ENCODE peak calls at places on chromosomes 1 and 21, in ten cellular contexts. V, A, T, Y, W, J, P, L, C and Z are unnamed samples.

GRCh38 chr1:41417335-41417682 is 56.1 kb downstream of the FOXO6 start:
- DNase-seq in L (no peak), C (no peak), Y (no peak), W (no peak), J (no peak), P (no peak), T (no peak), A (no peak), V (no peak), Z (no peak)

GRCh38 chr1:25432364-25432719 is 1.6 kb downstream of the MACO1 start:
- DNase-seq in P (no peak), W (no peak), Y (no peak), L (no peak), T (no peak), J (no peak), A (no peak), C (no peak), V (no peak), Z (no peak)

GRCh38 chr1:85280636-85281035 is 4.2 kb upstream of the BCL10 start:
- DNase-seq in A (no peak), C (no peak), J (no peak), T (no peak), Y (no peak), P (no peak), V (no peak), L (no peak), W (no peak), Z (no peak)

GRCh38 chr21:43021756-43022600 is 47.6 kb downstream of the PKNOX1 start:
- DNase-seq in T (no peak), A (no peak), J (no peak), C (no peak), P (no peak), V (no peak), Y (no peak), L (no peak), W (no peak), Z (no peak)

GRCh38 chr21:35651166-35651565 is 409.2 kb downstream of the SETD4 start:
- DNase-seq in A (no peak), P (no peak), T (no peak), J (no peak), V (no peak), W (no peak), L (no peak), Y (no peak), C (no peak), Z (no peak)

GRCh38 chr1:31848381-31848897 is 32.6 kb upstream of the SPOCD1 start:
- DNase-seq in C (no peak), J (no peak), V (no peak), Y (no peak), A (no peak), P (peak), T (no peak), W (no peak), L (no peak), Z (no peak)

GRCh38 chr1:101187287-101187686 is 49.5 kb upstream of the S1PR1 start:
- DNase-seq in T (no peak), C (no peak), A (no peak), V (no peak), L (no peak), J (no peak), W (no peak), P (no peak), Y (no peak), Z (no peak)

GRCh38 chr1:16979475-16980327 is 719 bp downstream of the MFAP2 start:
- DNase-seq in L (no peak), Y (no peak), P (no peak), T (no peak), W (no peak), C (no peak), V (no peak), A (no peak), J (no peak), Z (no peak)

GRCh38 chr21:10430007-10430406 is 91.4 kb upstream of the TPTE start:
- DNase-seq in V (no peak), C (no peak), T (no peak), P (no peak), L (no peak), W (no peak), A (no peak), Y (no peak), J (no peak), Z (no peak)

GRCh38 chr21:45974073-45975016 is 7.2 kb upstream of the COL6A1 start:
- DNase-seq in V (peak), P (peak), J (no peak), C (no peak), W (peak), Y (no peak), A (no peak), L (no peak), T (no peak), Z (peak)

GRCh38 chr1:1597275-1597930 is 2.5 kb downstream of the FNDC10 start:
- DNase-seq in P (no peak), V (peak), A (no peak), J (no peak), Y (no peak), C (no peak), T (peak), W (no peak), L (no peak), Z (no peak)